ENCODE peak calls at places on chromosomes 6 and 20, in four cellular contexts. One of them, this sample, is unnamed. For H3K4me1, H3K9me3 and H3K36me3, the result is how much of the 10 kb centered on the place peaks cover.

GRCh38 chr6:129146836-129147366 is 264.0 kb downstream of the LAMA2 start:
- DNase-seq in IMR-90: no peak
- DNase-seq in Peyer's patch: no peak
- DNase-seq in esophagus squamous epithelium: no peak
- DNase-seq in this sample: no peak

GRCh38 chr6:105196076-105196475 is 16.3 kb upstream of the POPDC3 start:
- DNase-seq in IMR-90: peak
- DNase-seq in Peyer's patch: no peak
- DNase-seq in esophagus squamous epithelium: no peak
- DNase-seq in this sample: no peak

GRCh38 chr20:1166963-1167720 is 17.6 kb downstream of the TMEM74B start:
- DNase-seq in IMR-90: no peak
- DNase-seq in Peyer's patch: no peak
- DNase-seq in esophagus squamous epithelium: no peak
- DNase-seq in this sample: no peak

GRCh38 chr20:10902836-10903410 is 229.1 kb upstream of the JAG1 start:
- DNase-seq in IMR-90: no peak
- DNase-seq in Peyer's patch: no peak
- DNase-seq in esophagus squamous epithelium: no peak
- DNase-seq in this sample: no peak

GRCh38 chr6:22322103-22322882 is 25.5 kb upstream of the PRL start:
- DNase-seq in IMR-90: peak
- DNase-seq in Peyer's patch: no peak
- DNase-seq in esophagus squamous epithelium: no peak
- DNase-seq in this sample: no peak

GRCh38 chr6:159758031-159759001 is 3.5 kb upstream of the ACAT2 start:
- DNase-seq in IMR-90: peak
- DNase-seq in Peyer's patch: no peak
- DNase-seq in esophagus squamous epithelium: no peak
- DNase-seq in this sample: no peak

GRCh38 chr20:51898788-51899187 is 96.5 kb upstream of the SALL4 start:
- DNase-seq in IMR-90: no peak
- DNase-seq in Peyer's patch: no peak
- DNase-seq in esophagus squamous epithelium: no peak
- DNase-seq in this sample: no peak

GRCh38 chr20:2914160-2914559 is 40.9 kb downstream of the PTPRA start:
- DNase-seq in IMR-90: no peak
- DNase-seq in Peyer's patch: no peak
- DNase-seq in esophagus squamous epithelium: no peak
- DNase-seq in this sample: no peak

GRCh38 chr6:95431637-95432228 is 145.6 kb upstream of the MANEA start:
- DNase-seq in IMR-90: peak
- DNase-seq in Peyer's patch: peak
- DNase-seq in esophagus squamous epithelium: no peak
- DNase-seq in this sample: no peak

GRCh38 chr20:2333821-2334220 is 38.0 kb downstream of the TGM3 start:
- DNase-seq in IMR-90: no peak
- DNase-seq in Peyer's patch: no peak
- DNase-seq in esophagus squamous epithelium: no peak
- DNase-seq in this sample: no peak

GRCh38 chr6:158071121-158072082 is 89.7 kb downstream of the SYNJ2 start:
- DNase-seq in IMR-90: no peak
- DNase-seq in Peyer's patch: no peak
- DNase-seq in esophagus squamous epithelium: no peak
- DNase-seq in this sample: no peak

GRCh38 chr6:37218501-37218900 is 39.1 kb upstream of the TBC1D22B start:
- DNase-seq in IMR-90: no peak
- DNase-seq in Peyer's patch: no peak
- DNase-seq in esophagus squamous epithelium: no peak
- DNase-seq in this sample: no peak

GRCh38 chr6:43435682-43436437 is 8.5 kb downstream of the ABCC10 start:
- DNase-seq in IMR-90: no peak
- DNase-seq in Peyer's patch: no peak
- DNase-seq in esophagus squamous epithelium: no peak
- DNase-seq in this sample: no peak

GRCh38 chr6:112087916-112088315 is 525 bp downstream of the FAM229B start:
- DNase-seq in IMR-90: peak
- DNase-seq in Peyer's patch: no peak
- DNase-seq in esophagus squamous epithelium: no peak
- DNase-seq in this sample: no peak

GRCh38 chr20:3340443-3340842 is 67.0 kb downstream of the DNAAF9 start:
- DNase-seq in IMR-90: no peak
- DNase-seq in Peyer's patch: peak
- DNase-seq in esophagus squamous epithelium: no peak
- DNase-seq in this sample: no peak

DNA sequence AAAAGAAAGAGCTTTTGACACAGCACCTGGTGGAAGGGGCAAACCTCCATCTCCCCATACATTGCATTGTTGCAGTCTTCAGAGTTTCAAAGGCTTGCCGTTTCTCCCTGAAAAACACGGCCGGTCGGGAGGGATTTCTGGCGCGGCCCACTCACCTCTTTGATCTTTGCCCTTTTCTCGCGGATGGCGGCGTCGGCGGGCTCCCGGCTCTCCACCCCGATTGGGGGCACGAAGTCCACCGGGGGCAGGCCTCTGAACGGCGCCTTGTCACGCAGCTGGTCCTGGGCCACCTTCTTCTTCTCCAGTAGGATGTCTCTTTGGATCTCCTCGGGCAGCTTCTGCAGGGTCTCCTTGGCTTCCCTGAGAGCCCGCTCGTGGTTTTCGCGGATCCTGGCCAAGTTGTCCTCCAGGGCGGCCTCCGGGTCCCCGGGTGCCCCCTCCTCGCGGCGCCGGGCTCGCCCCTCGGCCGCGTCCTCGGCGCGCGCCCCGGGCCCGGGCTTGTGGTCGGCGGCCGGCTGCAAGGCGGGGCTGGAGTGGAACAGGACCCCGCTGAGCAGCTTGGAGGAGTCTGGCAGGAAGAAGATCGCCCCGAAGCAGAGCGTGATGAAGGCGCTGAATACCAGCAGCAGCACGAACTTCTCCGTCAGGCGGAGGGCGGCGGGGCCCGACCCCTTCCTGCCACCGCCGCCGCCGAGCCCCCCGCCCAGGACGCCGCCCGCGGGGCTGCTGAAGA is 1.1 kb downstream of the MAN1A1 start:
- DNase-seq in IMR-90: peak
- DNase-seq in Peyer's patch: peak
- DNase-seq in esophagus squamous epithelium: no peak
- DNase-seq in this sample: peak
- H3K4me1 ChIP-seq in IMR-90: under half
- H3K4me1 ChIP-seq in Peyer's patch: under half
- H3K4me1 ChIP-seq in esophagus squamous epithelium: half or more
- H3K4me1 ChIP-seq in this sample: under half

DNA sequence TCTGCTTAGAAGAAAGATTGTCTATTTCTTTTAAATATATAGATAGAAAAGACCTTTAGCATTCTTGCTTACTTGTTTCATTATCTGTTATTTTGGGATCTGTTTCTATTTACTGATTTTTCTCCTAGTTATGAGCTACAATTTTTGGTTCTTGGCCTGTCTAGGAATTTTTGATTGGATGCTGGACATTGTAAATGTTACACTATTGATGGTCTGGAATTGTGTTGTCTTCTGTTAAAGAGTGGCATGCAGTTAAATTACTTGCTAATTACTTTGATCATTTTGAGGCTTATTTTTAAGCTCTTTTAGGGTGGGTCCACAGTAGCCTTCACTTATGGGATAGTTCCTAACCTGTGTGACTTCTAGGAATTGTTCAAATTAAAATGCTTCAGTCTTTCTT is 66.4 kb upstream of the NNAT start:
- DNase-seq in IMR-90: no peak
- DNase-seq in Peyer's patch: no peak
- DNase-seq in esophagus squamous epithelium: no peak
- DNase-seq in this sample: no peak
- H3K9me3 ChIP-seq in IMR-90: under half
- H3K9me3 ChIP-seq in Peyer's patch: under half
- H3K9me3 ChIP-seq in esophagus squamous epithelium: under half
- H3K9me3 ChIP-seq in this sample: under half

DNA sequence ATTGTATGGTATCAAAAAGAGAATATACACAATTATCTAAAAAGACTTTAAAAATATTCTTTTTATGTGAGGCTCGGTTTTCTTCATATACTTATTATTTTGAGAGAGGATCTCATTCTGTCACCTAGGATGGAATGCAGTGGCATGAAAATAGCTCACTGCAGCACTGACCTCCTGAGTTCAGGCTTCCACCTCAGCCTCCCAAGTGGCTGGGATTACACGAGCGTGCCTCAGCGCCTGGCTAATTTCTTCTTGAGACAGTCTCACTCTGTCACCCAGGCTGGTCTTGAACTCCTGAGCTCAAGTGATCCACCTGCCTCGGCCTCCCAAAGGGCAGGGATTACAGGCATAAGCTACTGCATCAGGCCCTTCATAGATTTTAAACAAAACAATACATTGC is 10.7 kb downstream of the DEK start:
- DNase-seq in IMR-90: no peak
- DNase-seq in Peyer's patch: no peak
- DNase-seq in esophagus squamous epithelium: no peak
- DNase-seq in this sample: no peak
- H3K36me3 ChIP-seq in IMR-90: under half
- H3K36me3 ChIP-seq in Peyer's patch: under half
- H3K36me3 ChIP-seq in esophagus squamous epithelium: under half
- H3K36me3 ChIP-seq in this sample: half or more

GRCh38 chr20:8400461-8400860 is 268.4 kb downstream of the PLCB1 start:
- DNase-seq in IMR-90: no peak
- DNase-seq in Peyer's patch: no peak
- DNase-seq in esophagus squamous epithelium: no peak
- DNase-seq in this sample: no peak
- H3K4me1 ChIP-seq in IMR-90: under half
- H3K4me1 ChIP-seq in Peyer's patch: under half
- H3K4me1 ChIP-seq in esophagus squamous epithelium: under half
- H3K4me1 ChIP-seq in this sample: under half

GRCh38 chr6:167462913-167463312 is 138.0 kb downstream of the TTLL2 start:
- DNase-seq in IMR-90: no peak
- DNase-seq in Peyer's patch: no peak
- DNase-seq in esophagus squamous epithelium: no peak
- DNase-seq in this sample: no peak

GRCh38 chr6:167464177-167464576 is 139.3 kb downstream of the TTLL2 start:
- DNase-seq in IMR-90: no peak
- DNase-seq in Peyer's patch: no peak
- DNase-seq in esophagus squamous epithelium: no peak
- DNase-seq in this sample: no peak

GRCh38 chr6:167467282-167467681 is 142.4 kb downstream of the TTLL2 start:
- DNase-seq in IMR-90: no peak
- DNase-seq in Peyer's patch: no peak
- DNase-seq in esophagus squamous epithelium: no peak
- DNase-seq in this sample: no peak

GRCh38 chr6:167467793-167468431 is 143.0 kb downstream of the TTLL2 start:
- DNase-seq in IMR-90: no peak
- DNase-seq in Peyer's patch: no peak
- DNase-seq in esophagus squamous epithelium: no peak
- DNase-seq in this sample: no peak

DNA sequence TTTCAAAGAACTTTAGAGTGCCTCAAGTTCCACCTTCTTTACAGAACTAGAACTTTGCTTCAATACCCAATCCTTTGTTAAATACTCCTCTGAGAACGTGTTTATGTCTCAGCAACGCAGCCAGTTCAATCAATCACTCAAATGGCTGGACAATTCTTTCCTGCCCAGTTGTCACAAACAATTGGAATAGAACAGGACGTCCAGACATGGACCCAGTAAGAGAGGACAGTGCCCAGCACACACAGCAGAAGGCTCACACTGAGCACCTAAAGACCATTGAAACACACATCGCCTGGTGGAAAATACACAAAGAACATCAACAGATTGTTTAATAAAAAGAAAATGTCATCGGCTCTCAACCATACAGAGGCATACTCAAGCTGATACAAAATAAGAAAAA is 140.6 kb downstream of the TTLL2 start:
- DNase-seq in IMR-90: no peak
- DNase-seq in Peyer's patch: no peak
- DNase-seq in esophagus squamous epithelium: no peak
- DNase-seq in this sample: no peak
- H3K9me3 ChIP-seq in IMR-90: under half
- H3K9me3 ChIP-seq in Peyer's patch: under half
- H3K9me3 ChIP-seq in esophagus squamous epithelium: under half
- H3K9me3 ChIP-seq in this sample: under half

DNA sequence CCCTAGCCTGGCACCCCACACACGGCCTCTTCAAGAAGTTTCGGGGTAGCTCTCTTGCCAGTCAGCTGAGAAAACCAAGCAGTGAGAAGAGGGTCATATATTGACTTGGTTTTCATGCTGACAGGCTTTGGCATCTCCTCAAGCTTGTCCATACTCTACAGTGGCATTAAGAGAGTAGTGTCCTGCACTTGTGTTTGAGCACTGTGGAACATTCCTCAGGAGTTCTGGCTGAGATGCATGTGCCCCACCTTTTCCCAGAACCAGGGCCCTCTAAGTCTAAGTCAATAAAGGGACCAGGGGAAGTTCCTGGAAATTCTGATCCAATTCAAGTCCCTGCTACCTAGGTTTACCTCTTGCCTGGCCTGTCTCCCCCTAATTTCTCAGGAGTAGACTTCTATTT is 544.1 kb upstream of the FLRT3 start:
- DNase-seq in IMR-90: no peak
- DNase-seq in Peyer's patch: no peak
- DNase-seq in esophagus squamous epithelium: no peak
- DNase-seq in this sample: no peak
- H3K36me3 ChIP-seq in IMR-90: under half
- H3K36me3 ChIP-seq in Peyer's patch: under half
- H3K36me3 ChIP-seq in esophagus squamous epithelium: under half
- H3K36me3 ChIP-seq in this sample: under half